ENCODE peak calls at places on chromosome 3, in five cellular contexts. L is iPS DF 6.9, P is lower lobe of right lung, G is aorta, I is kidney. R is an unnamed sample.

GRCh38 chr3:23873941-23874340 is 42.8 kb downstream of the NKIRAS1 start:
- DNase-seq in L (no peak), P (no peak), G (no peak), I (no peak), R (no peak)

GRCh38 chr3:134029734-134030381 is at the start of gene SLCO2A1:
- DNase-seq in L (no peak), P (peak; percentile 64), G (no peak), I (peak; percentile 91), R (peak; percentile 56)

GRCh38 chr3:152283492-152284381 is 15.0 kb downstream of the MBNL1 start:
- DNase-seq in L (no peak), P (no peak), G (no peak), I (no peak), R (no peak)

GRCh38 chr3:136893848-136894443 is 31.9 kb downstream of the NCK1 start:
- DNase-seq in L (no peak), P (no peak), G (no peak), I (no peak), R (no peak)

GRCh38 chr3:17605032-17605431 is 137.4 kb downstream of the TBC1D5 start:
- DNase-seq in L (no peak), P (no peak), G (no peak), I (no peak), R (no peak)

GRCh38 chr3:20185364-20185732 is 658 bp downstream of the SGO1 start:
- DNase-seq in L (no peak), P (no peak), G (no peak), I (no peak), R (no peak)

GRCh38 chr3:133238015-133238414 is 161.8 kb upstream of the BFSP2 start:
- DNase-seq in L (no peak), P (no peak), G (no peak), I (no peak), R (no peak)

GRCh38 chr3:119356646-119357045 is 62.5 kb downstream of the ARHGAP31 start:
- DNase-seq in L (no peak), P (no peak), G (no peak), I (no peak), R (no peak)

GRCh38 chr3:9178697-9179096 is 70.7 kb downstream of the SRGAP3 start:
- DNase-seq in L (no peak), P (no peak), G (no peak), I (no peak), R (no peak)

GRCh38 chr3:122609798-122610559 is 32.5 kb downstream of the PARP15 start:
- DNase-seq in L (no peak), P (no peak), G (no peak), I (no peak), R (no peak)

GRCh38 chr3:136332776-136333175 is 82.6 kb downstream of the PCCB start:
- DNase-seq in L (no peak), P (no peak), G (no peak), I (no peak), R (no peak)

GRCh38 chr3:32557640-32558352 is 12.9 kb downstream of the DYNC1LI1 start:
- DNase-seq in L (no peak), P (no peak), G (no peak), I (no peak), R (no peak)

GRCh38 chr3:132448211-132448961 is 31.1 kb downstream of the DNAJC13 start:
- DNase-seq in L (no peak), P (no peak), G (peak; percentile 70), I (no peak), R (no peak)

GRCh38 chr3:38117163-38117716 is 19.7 kb downstream of the ACAA1 start:
- DNase-seq in L (no peak), P (peak; percentile 66), G (no peak), I (peak; percentile 77), R (peak; percentile 71)

GRCh38 chr3:148924572-148924971 is 59.5 kb downstream of the CPA3 start:
- DNase-seq in L (no peak), P (no peak), G (no peak), I (no peak), R (no peak)

GRCh38 chr3:196288141-196288460 is 575 bp upstream of the PCYT1A start:
- DNase-seq in L (no peak), P (no peak), G (no peak), I (no peak), R (no peak)

GRCh38 chr3:123113889-123114450 is 47.1 kb downstream of the PDIA5 start:
- DNase-seq in L (no peak), P (no peak), G (peak; percentile 9), I (no peak), R (no peak)

GRCh38 chr3:42128526-42128925 is 37.4 kb downstream of the TRAK1 start:
- DNase-seq in L (no peak), P (no peak), G (no peak), I (no peak), R (no peak)

GRCh38 chr3:186653079-186653710 is 12.6 kb upstream of the HRG start:
- DNase-seq in L (no peak), P (no peak), G (no peak), I (no peak), R (no peak)

GRCh38 chr3:122766430-122766829 is 27.2 kb downstream of the HSPBAP1 start:
- DNase-seq in L (no peak), P (no peak), G (no peak), I (no peak), R (no peak)

GRCh38 chr3:132624790-132625189 is 27.7 kb downstream of the ACKR4 start:
- DNase-seq in L (no peak), P (no peak), G (no peak), I (no peak), R (no peak)

GRCh38 chr3:146747928-146748327 is 142.8 kb upstream of the PLSCR5 start:
- DNase-seq in L (no peak), P (no peak), G (no peak), I (no peak), R (no peak)

GRCh38 chr3:52299815-52300611 is 12.4 kb downstream of the GLYCTK start:
- DNase-seq in L (no peak), P (peak; percentile 64), G (no peak), I (no peak), R (peak; percentile 58)

GRCh38 chr3:9345041-9345440 is 17.8 kb upstream of the THUMPD3 start:
- DNase-seq in L (no peak), P (no peak), G (no peak), I (no peak), R (no peak)

GRCh38 chr3:154872089-154872488 is 208.0 kb upstream of the MME start:
- DNase-seq in L (no peak), P (no peak), G (no peak), I (no peak), R (no peak)

GRCh38 chr3:133832802-133833144 is 27.2 kb downstream of the SRPRB start:
- DNase-seq in L (no peak), P (no peak), G (no peak), I (no peak), R (no peak)

DNA sequence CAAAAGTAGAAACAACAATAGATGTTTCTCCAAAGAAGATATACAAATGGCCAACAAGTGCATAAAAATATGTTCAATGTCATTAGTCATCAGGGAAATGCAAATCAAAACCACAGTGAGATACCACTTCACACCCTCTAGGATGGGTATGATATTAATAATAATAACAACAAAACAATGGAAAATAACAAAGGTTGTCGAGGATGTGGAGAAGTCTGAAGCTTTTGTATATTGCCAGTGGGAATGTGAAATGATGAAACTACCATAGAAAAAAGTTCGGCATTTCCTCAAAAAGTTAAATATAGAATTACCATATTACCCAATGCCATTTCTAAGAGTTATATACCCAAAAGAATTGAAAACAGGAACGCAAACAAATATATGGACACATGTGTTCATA is 10.8 kb downstream of the BHLHE40 start:
- DNase-seq in L (no peak), P (no peak), G (no peak), I (no peak), R (no peak)
- H3K4me1 ChIP-seq in L (no peaks in the 10 kb centered on the region), P (peaks cover 42% of the 10 kb centered on the region), G (no peaks in the 10 kb centered on the region), I (peaks cover 7% of the 10 kb centered on the region), R (peaks cover 66% of the 10 kb centered on the region)

GRCh38 chr3:55481067-55481917 is 5.8 kb downstream of the WNT5A start:
- DNase-seq in L (no peak), P (peak; percentile 51), G (no peak), I (peak; percentile 78), R (no peak)
- H3K27ac ChIP-seq in L (no peak overlapping the region), P (no peak overlapping the region), G (no peak overlapping the region), I (no peak overlapping the region), R (no peak overlapping the region)

DNA sequence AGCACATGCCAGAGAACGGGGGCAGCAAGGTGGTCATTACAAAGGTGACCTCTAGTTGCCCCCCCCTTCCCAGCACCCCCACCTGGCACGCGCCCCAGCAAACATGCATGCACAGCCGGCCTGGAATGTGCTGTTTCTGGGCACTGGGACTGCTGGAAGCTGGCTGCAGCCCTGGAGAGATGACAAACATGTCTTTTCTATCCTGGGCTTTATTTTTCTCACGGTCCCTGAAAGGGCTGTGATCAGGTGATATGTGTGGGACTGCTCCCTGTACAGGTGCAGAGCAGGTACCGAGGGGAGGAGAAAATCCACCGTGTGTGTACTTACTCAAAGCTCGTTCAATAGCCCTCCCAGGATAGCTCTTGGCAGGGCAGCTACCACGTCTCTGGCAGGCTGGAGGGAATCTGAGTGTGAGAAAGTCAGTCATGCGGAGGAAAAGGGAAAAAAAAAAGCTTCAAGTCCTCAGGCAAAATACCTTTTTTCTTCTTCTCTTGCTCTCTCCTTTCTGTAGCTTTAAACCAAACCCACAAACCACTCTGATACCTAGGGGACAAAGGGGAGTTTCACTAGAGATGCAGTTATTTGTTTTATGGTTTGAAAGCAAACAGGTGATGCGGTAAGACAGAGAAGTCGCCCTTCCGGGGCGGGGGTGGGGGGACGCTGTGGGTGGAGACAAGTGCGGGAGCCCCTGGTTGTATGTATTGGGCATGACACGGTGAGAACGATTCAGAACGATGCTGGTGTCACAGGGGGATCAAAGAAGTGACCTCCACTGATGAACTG is 5.0 kb upstream of the HES1 start:
- DNase-seq in L (no peak), P (no peak), G (no peak), I (no peak), R (peak; percentile 49)
- H3K4me3 ChIP-seq in L (no peak overlapping the region), P (no peak overlapping the region), G (no peak overlapping the region), I (peak overlapping the region; percentile 1), R (no peak overlapping the region)

GRCh38 chr3:127785711-127786265 is 36.5 kb downstream of the MGLL start:
- DNase-seq in L (no peak), P (no peak), G (no peak), I (peak; percentile 47), R (peak; percentile 58)
- H3K4me1 ChIP-seq in L (no peaks in the 10 kb centered on the region), P (peaks cover 58% of the 10 kb centered on the region), G (no peaks in the 10 kb centered on the region), I (peaks cover 34% of the 10 kb centered on the region), R (peaks cover 26% of the 10 kb centered on the region)

GRCh38 chr3:156044634-156044975 is 75.8 kb upstream of the KCNAB1 start:
- DNase-seq in L (no peak), P (no peak), G (no peak), I (no peak), R (peak; percentile 77)
- H3K27ac ChIP-seq in L (no peak overlapping the region), P (no peak overlapping the region), G (no peak overlapping the region), I (no peak overlapping the region), R (no peak overlapping the region)

DNA sequence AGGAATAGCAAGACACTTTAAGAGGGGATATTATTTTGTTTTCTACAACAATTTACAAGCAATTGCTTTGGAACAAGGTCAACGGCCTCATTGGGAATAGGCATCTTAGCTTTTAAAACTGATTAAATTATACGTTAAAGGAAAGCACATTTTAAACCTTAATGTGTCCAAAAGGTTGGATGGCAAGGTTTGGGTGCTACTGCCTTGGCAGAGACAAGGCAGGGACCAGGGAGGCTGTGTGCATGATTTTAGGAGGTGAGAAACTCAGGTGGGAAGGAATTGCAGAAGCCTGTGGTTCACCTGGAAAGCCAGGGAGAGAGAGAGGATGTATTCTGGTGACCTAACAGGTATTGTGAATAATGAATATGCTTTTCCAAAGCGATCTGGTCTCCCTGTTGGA is 54.3 kb downstream of the TGFBR2 start:
- DNase-seq in L (no peak), P (no peak), G (no peak), I (no peak), R (no peak)
- H3K4me3 ChIP-seq in L (no peak overlapping the region), P (no peak overlapping the region), G (no peak overlapping the region), I (no peak overlapping the region), R (no peak overlapping the region)